ENCODE peak calls at places on chromosomes 13 and 19, in four cellular contexts. Q is stomach, L is SK-MEL-5, I is fibroblast of lung. E is an unnamed sample.

GRCh38 chr19:37988758-37989635 is 82.0 kb downstream of the SIPA1L3 start:
- DNase-seq in Q (no peak), L (no peak), I (no peak), E (no peak)

GRCh38 chr13:41564046-41564445 is 106.7 kb downstream of the RGCC start:
- DNase-seq in I (no peak), L (no peak), Q (no peak), E (no peak)

GRCh38 chr13:34124912-34125311 is 307.0 kb downstream of the RFC3 start:
- DNase-seq in I (no peak), L (no peak), Q (no peak), E (no peak)

GRCh38 chr19:44613295-44614168 is at the start of gene IGSF23:
- DNase-seq in I (no peak), Q (no peak), L (no peak), E (no peak)

GRCh38 chr19:13163609-13164364 is 13.6 kb downstream of the IER2 start:
- DNase-seq in L (peak; percentile 83), Q (peak; percentile 76), I (peak; percentile 92), E (peak; percentile 82)

GRCh38 chr19:3983936-3984583 is 1.2 kb downstream of the EEF2 start:
- DNase-seq in Q (no peak), L (no peak), I (peak; percentile 60), E (no peak)

GRCh38 chr13:75544681-75545333 is 4.8 kb upstream of the UCHL3 start:
- DNase-seq in Q (no peak), L (no peak), I (peak; percentile 88), E (no peak)

GRCh38 chr13:20370815-20371421 is 138.8 kb upstream of the GJB6 start:
- DNase-seq in L (no peak), I (no peak), Q (no peak), E (no peak)

GRCh38 chr13:69324109-69324886 is 783.3 kb upstream of the ATXN8OS start:
- DNase-seq in Q (no peak), I (peak; percentile 56), L (peak; percentile 64), E (peak; percentile 1)

GRCh38 chr19:6999938-7000732 is 21.1 kb downstream of the MBD3L2B start:
- DNase-seq in I (no peak), L (no peak), Q (no peak), E (no peak)

GRCh38 chr13:90984737-90985136 is 362.8 kb upstream of the MIR17HG start:
- DNase-seq in Q (no peak), I (no peak), L (no peak), E (no peak)

GRCh38 chr19:33192010-33192409 is 2.1 kb upstream of the LRP3 start:
- DNase-seq in I (no peak), L (peak; percentile 30), Q (no peak), E (no peak)

GRCh38 chr19:10876459-10877240 is 5.3 kb downstream of the CARM1 start:
- DNase-seq in I (no peak), L (no peak), Q (no peak), E (no peak)

GRCh38 chr19:39845621-39846175 is 481 bp downstream of the FBL start:
- DNase-seq in Q (no peak), L (peak; percentile 15), I (no peak), E (peak; percentile 49)

E was measured in COLO829.